ENCODE peak calls at places on chromosomes 11 and 22, in four cellular contexts. One of them, this sample, is unnamed.

GRCh38 chr11:10117709-10118341 is 176.2 kb downstream of the SBF2 start:
- DNase-seq in transverse colon: no peak
- DNase-seq in body of pancreas: no peak
- DNase-seq in endothelial cell of umbilical vein: peak; percentile 61
- DNase-seq in this sample: no peak

GRCh38 chr22:33030923-33031525 is 27.2 kb downstream of the SYN3 start:
- DNase-seq in transverse colon: no peak
- DNase-seq in body of pancreas: no peak
- DNase-seq in endothelial cell of umbilical vein: no peak
- DNase-seq in this sample: no peak

GRCh38 chr11:128467610-128468041 is 119.7 kb downstream of the ETS1 start:
- DNase-seq in body of pancreas: no peak
- DNase-seq in endothelial cell of umbilical vein: no peak
- DNase-seq in transverse colon: no peak
- DNase-seq in this sample: peak; percentile 31

GRCh38 chr11:129374993-129375721 is 491 bp upstream of the BARX2 start:
- DNase-seq in endothelial cell of umbilical vein: peak; percentile 9
- DNase-seq in transverse colon: peak; percentile 71
- DNase-seq in body of pancreas: peak; percentile 64
- DNase-seq in this sample: peak; percentile 70

GRCh38 chr11:45455536-45455935 is 169.4 kb upstream of the SYT13 start:
- DNase-seq in transverse colon: no peak
- DNase-seq in endothelial cell of umbilical vein: no peak
- DNase-seq in body of pancreas: no peak
- DNase-seq in this sample: no peak

GRCh38 chr22:30250713-30251267 is 4.2 kb upstream of the LIF start:
- DNase-seq in body of pancreas: peak; percentile 63
- DNase-seq in endothelial cell of umbilical vein: no peak
- DNase-seq in transverse colon: no peak
- DNase-seq in this sample: no peak

GRCh38 chr11:8698917-8699441 is 16.4 kb downstream of the RPL27A start:
- DNase-seq in body of pancreas: peak; percentile 47
- DNase-seq in transverse colon: no peak
- DNase-seq in endothelial cell of umbilical vein: no peak
- DNase-seq in this sample: no peak

GRCh38 chr11:35136311-35136710 is 2.7 kb upstream of the CD44 start:
- DNase-seq in transverse colon: no peak
- DNase-seq in endothelial cell of umbilical vein: no peak
- DNase-seq in body of pancreas: no peak
- DNase-seq in this sample: no peak

GRCh38 chr11:2901196-2901796 is 15.7 kb upstream of the CDKN1C start:
- DNase-seq in transverse colon: no peak
- DNase-seq in endothelial cell of umbilical vein: no peak
- DNase-seq in body of pancreas: no peak
- DNase-seq in this sample: no peak

GRCh38 chr22:48080304-48081165 is 1318.1 kb downstream of the TBC1D22A start:
- DNase-seq in body of pancreas: no peak
- DNase-seq in endothelial cell of umbilical vein: no peak
- DNase-seq in transverse colon: no peak
- DNase-seq in this sample: no peak

GRCh38 chr11:14537134-14537599 is 17.0 kb upstream of the PSMA1 start:
- DNase-seq in transverse colon: peak; percentile 32
- DNase-seq in body of pancreas: no peak
- DNase-seq in endothelial cell of umbilical vein: peak; percentile 60
- DNase-seq in this sample: no peak

GRCh38 chr22:39300198-39300830 is 19.1 kb downstream of the RPL3 start:
- DNase-seq in body of pancreas: no peak
- DNase-seq in endothelial cell of umbilical vein: no peak
- DNase-seq in transverse colon: peak; percentile 42
- DNase-seq in this sample: peak; percentile 42

GRCh38 chr11:76606102-76606793 is 64.3 kb downstream of the LRRC32 start:
- DNase-seq in endothelial cell of umbilical vein: no peak
- DNase-seq in transverse colon: no peak
- DNase-seq in body of pancreas: no peak
- DNase-seq in this sample: no peak

GRCh38 chr11:30567148-30567547 is 19.0 kb downstream of the MPPED2 start:
- DNase-seq in endothelial cell of umbilical vein: no peak
- DNase-seq in body of pancreas: no peak
- DNase-seq in transverse colon: no peak
- DNase-seq in this sample: no peak

GRCh38 chr11:93589347-93589746 is 46.2 kb upstream of the SMCO4 start:
- DNase-seq in endothelial cell of umbilical vein: no peak
- DNase-seq in body of pancreas: no peak
- DNase-seq in transverse colon: peak; percentile 54
- DNase-seq in this sample: peak; percentile 36

GRCh38 chr11:62433553-62434301 is 14.9 kb downstream of the SCGB1A1 start:
- DNase-seq in body of pancreas: no peak
- DNase-seq in endothelial cell of umbilical vein: peak; percentile 66
- DNase-seq in transverse colon: peak; percentile 29
- DNase-seq in this sample: no peak

GRCh38 chr11:9849384-9849783 is 185.5 kb downstream of the SWAP70 start:
- DNase-seq in transverse colon: no peak
- DNase-seq in endothelial cell of umbilical vein: no peak
- DNase-seq in body of pancreas: no peak
- DNase-seq in this sample: no peak

GRCh38 chr11:92180664-92181251 is 43.9 kb upstream of the FAT3 start:
- DNase-seq in body of pancreas: no peak
- DNase-seq in transverse colon: no peak
- DNase-seq in endothelial cell of umbilical vein: no peak
- DNase-seq in this sample: no peak

GRCh38 chr22:17971711-17972110 is 52.6 kb downstream of the MICAL3 start:
- DNase-seq in body of pancreas: no peak
- DNase-seq in transverse colon: no peak
- DNase-seq in endothelial cell of umbilical vein: no peak
- DNase-seq in this sample: no peak

GRCh38 chr11:64545605-64546004 is 45.4 kb upstream of the SLC22A12 start:
- DNase-seq in endothelial cell of umbilical vein: peak; percentile 72
- DNase-seq in body of pancreas: no peak
- DNase-seq in transverse colon: no peak
- DNase-seq in this sample: no peak